ENCODE peak calls at places on chromosomes 5 and 9, in seven cellular contexts. One of them, this sample, is unnamed. For H3K4me1, the result is how much of the 10 kb centered on the place peaks cover.

GRCh38 chr5:14204785-14205321 is 61.7 kb downstream of the TRIO start:
- DNase-seq in heart right ventricle: peak
- DNase-seq in endodermal cell: no peak
- DNase-seq in astrocyte: peak
- DNase-seq in Caco-2: no peak
- DNase-seq in MM.1S: no peak
- DNase-seq in cardiac muscle cell: no peak
- DNase-seq in this sample: peak

GRCh38 chr9:38393128-38393809 is 767 bp downstream of the ALDH1B1 start:
- DNase-seq in endodermal cell: no peak
- DNase-seq in cardiac muscle cell: no peak
- DNase-seq in MM.1S: no peak
- DNase-seq in heart right ventricle: no peak
- DNase-seq in astrocyte: no peak
- DNase-seq in Caco-2: no peak
- DNase-seq in this sample: no peak

GRCh38 chr5:106134549-106134948 is 1536.2 kb downstream of the EFNA5 start:
- DNase-seq in astrocyte: no peak
- DNase-seq in endodermal cell: no peak
- DNase-seq in cardiac muscle cell: no peak
- DNase-seq in Caco-2: no peak
- DNase-seq in heart right ventricle: no peak
- DNase-seq in MM.1S: no peak
- DNase-seq in this sample: no peak

GRCh38 chr5:52063186-52063585 is 679.9 kb downstream of the ISL1 start:
- DNase-seq in Caco-2: no peak
- DNase-seq in cardiac muscle cell: no peak
- DNase-seq in heart right ventricle: no peak
- DNase-seq in astrocyte: no peak
- DNase-seq in MM.1S: no peak
- DNase-seq in endodermal cell: no peak
- DNase-seq in this sample: no peak

GRCh38 chr5:134236208-134236761 is 10.4 kb upstream of the PPP2CA start:
- DNase-seq in heart right ventricle: no peak
- DNase-seq in endodermal cell: no peak
- DNase-seq in MM.1S: no peak
- DNase-seq in Caco-2: no peak
- DNase-seq in cardiac muscle cell: no peak
- DNase-seq in astrocyte: no peak
- DNase-seq in this sample: no peak

GRCh38 chr9:133274236-133275104 is 531 bp downstream of the ABO start:
- DNase-seq in cardiac muscle cell: no peak
- DNase-seq in heart right ventricle: no peak
- DNase-seq in endodermal cell: peak
- DNase-seq in astrocyte: no peak
- DNase-seq in MM.1S: no peak
- DNase-seq in Caco-2: no peak
- DNase-seq in this sample: no peak

GRCh38 chr5:1008451-1009358 is at the start of gene NKD2:
- DNase-seq in cardiac muscle cell: peak
- DNase-seq in astrocyte: no peak
- DNase-seq in MM.1S: peak
- DNase-seq in heart right ventricle: peak
- DNase-seq in Caco-2: peak
- DNase-seq in endodermal cell: peak
- DNase-seq in this sample: peak

GRCh38 chr9:131272212-131272611 is 4.1 kb downstream of the FAM78A start:
- DNase-seq in Caco-2: no peak
- DNase-seq in astrocyte: no peak
- DNase-seq in heart right ventricle: no peak
- DNase-seq in endodermal cell: no peak
- DNase-seq in cardiac muscle cell: no peak
- DNase-seq in MM.1S: no peak
- DNase-seq in this sample: no peak

GRCh38 chr5:1515921-1516571 is 7.7 kb downstream of the LPCAT1 start:
- DNase-seq in heart right ventricle: peak
- DNase-seq in cardiac muscle cell: no peak
- DNase-seq in astrocyte: peak
- DNase-seq in endodermal cell: peak
- DNase-seq in MM.1S: no peak
- DNase-seq in Caco-2: peak
- DNase-seq in this sample: peak

GRCh38 chr9:132231019-132231701 is 69.3 kb downstream of the NTNG2 start:
- DNase-seq in endodermal cell: no peak
- DNase-seq in MM.1S: no peak
- DNase-seq in astrocyte: no peak
- DNase-seq in Caco-2: no peak
- DNase-seq in cardiac muscle cell: no peak
- DNase-seq in heart right ventricle: no peak
- DNase-seq in this sample: no peak

GRCh38 chr5:154179846-154180710 is 10.5 kb upstream of the GALNT10 start:
- DNase-seq in MM.1S: peak
- DNase-seq in astrocyte: no peak
- DNase-seq in Caco-2: peak
- DNase-seq in cardiac muscle cell: peak
- DNase-seq in heart right ventricle: no peak
- DNase-seq in endodermal cell: peak
- DNase-seq in this sample: peak

GRCh38 chr5:147448766-147449165 is 61.1 kb downstream of the DPYSL3 start:
- DNase-seq in MM.1S: no peak
- DNase-seq in heart right ventricle: no peak
- DNase-seq in Caco-2: no peak
- DNase-seq in astrocyte: peak
- DNase-seq in cardiac muscle cell: no peak
- DNase-seq in endodermal cell: no peak
- DNase-seq in this sample: no peak

GRCh38 chr9:103281126-103281525 is 286.0 kb downstream of the CYLC2 start:
- DNase-seq in MM.1S: no peak
- DNase-seq in endodermal cell: no peak
- DNase-seq in Caco-2: no peak
- DNase-seq in astrocyte: no peak
- DNase-seq in heart right ventricle: no peak
- DNase-seq in cardiac muscle cell: no peak
- DNase-seq in this sample: peak

GRCh38 chr9:19629506-19629905 is 159.3 kb downstream of the SLC24A2 start:
- DNase-seq in endodermal cell: peak
- DNase-seq in astrocyte: no peak
- DNase-seq in MM.1S: no peak
- DNase-seq in cardiac muscle cell: peak
- DNase-seq in heart right ventricle: no peak
- DNase-seq in Caco-2: no peak
- DNase-seq in this sample: no peak

GRCh38 chr9:134539613-134540012 is 102.0 kb upstream of the COL5A1 start:
- DNase-seq in heart right ventricle: no peak
- DNase-seq in cardiac muscle cell: no peak
- DNase-seq in endodermal cell: no peak
- DNase-seq in MM.1S: no peak
- DNase-seq in astrocyte: no peak
- DNase-seq in Caco-2: no peak
- DNase-seq in this sample: no peak

GRCh38 chr5:111585291-111585690 is 73.0 kb upstream of the STARD4 start:
- DNase-seq in cardiac muscle cell: no peak
- DNase-seq in heart right ventricle: no peak
- DNase-seq in MM.1S: no peak
- DNase-seq in endodermal cell: no peak
- DNase-seq in astrocyte: peak
- DNase-seq in Caco-2: no peak
- DNase-seq in this sample: no peak

GRCh38 chr9:37471942-37472679 is 6.9 kb upstream of the ZBTB5 start:
- DNase-seq in Caco-2: peak
- DNase-seq in astrocyte: peak
- DNase-seq in cardiac muscle cell: peak
- DNase-seq in endodermal cell: peak
- DNase-seq in heart right ventricle: no peak
- DNase-seq in MM.1S: no peak
- DNase-seq in this sample: peak

GRCh38 chr5:14374100-14374499 is 207.5 kb upstream of the OTULINL start:
- DNase-seq in cardiac muscle cell: no peak
- DNase-seq in Caco-2: no peak
- DNase-seq in endodermal cell: no peak
- DNase-seq in heart right ventricle: no peak
- DNase-seq in astrocyte: no peak
- DNase-seq in MM.1S: no peak
- DNase-seq in this sample: no peak

GRCh38 chr5:124660229-124661093 is 86.0 kb downstream of the ZNF608 start:
- DNase-seq in endodermal cell: peak
- DNase-seq in cardiac muscle cell: no peak
- DNase-seq in Caco-2: no peak
- DNase-seq in heart right ventricle: no peak
- DNase-seq in astrocyte: peak
- DNase-seq in MM.1S: no peak
- DNase-seq in this sample: peak
- H3K4me1 ChIP-seq in endodermal cell: half or more
- H3K4me1 ChIP-seq in cardiac muscle cell: half or more
- H3K4me1 ChIP-seq in Caco-2: half or more
- H3K4me1 ChIP-seq in heart right ventricle: under half
- H3K4me1 ChIP-seq in astrocyte: half or more
- H3K4me1 ChIP-seq in MM.1S: under half
- H3K4me1 ChIP-seq in this sample: half or more

DNA sequence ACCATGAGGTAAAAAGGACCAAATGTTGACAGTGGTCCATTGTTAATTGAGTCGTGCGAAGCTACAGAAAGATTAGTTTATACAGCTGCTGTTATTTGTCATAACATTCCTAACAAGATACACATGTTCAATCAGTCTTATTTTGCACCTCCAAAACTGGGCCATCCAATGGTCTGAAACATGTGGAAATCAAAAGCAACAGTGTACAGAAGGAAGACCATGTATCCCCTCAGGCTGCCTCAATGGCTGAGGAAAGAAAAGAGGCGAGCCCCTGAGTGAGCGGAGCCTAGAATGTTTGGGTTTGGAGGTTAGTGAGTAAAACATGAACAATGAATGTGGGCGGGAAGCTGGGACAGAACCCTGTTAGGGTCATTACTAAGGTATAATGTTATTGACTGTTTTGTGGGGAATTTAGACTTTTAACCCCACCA is 35.6 kb downstream of the NFIB start:
- DNase-seq in heart right ventricle: no peak
- DNase-seq in cardiac muscle cell: no peak
- DNase-seq in Caco-2: no peak
- DNase-seq in endodermal cell: no peak
- DNase-seq in MM.1S: no peak
- DNase-seq in astrocyte: peak
- DNase-seq in this sample: no peak
- H3K4me1 ChIP-seq in heart right ventricle: half or more
- H3K4me1 ChIP-seq in cardiac muscle cell: under half
- H3K4me1 ChIP-seq in Caco-2: under half
- H3K4me1 ChIP-seq in endodermal cell: under half
- H3K4me1 ChIP-seq in MM.1S: under half
- H3K4me1 ChIP-seq in astrocyte: half or more
- H3K4me1 ChIP-seq in this sample: under half

DNA sequence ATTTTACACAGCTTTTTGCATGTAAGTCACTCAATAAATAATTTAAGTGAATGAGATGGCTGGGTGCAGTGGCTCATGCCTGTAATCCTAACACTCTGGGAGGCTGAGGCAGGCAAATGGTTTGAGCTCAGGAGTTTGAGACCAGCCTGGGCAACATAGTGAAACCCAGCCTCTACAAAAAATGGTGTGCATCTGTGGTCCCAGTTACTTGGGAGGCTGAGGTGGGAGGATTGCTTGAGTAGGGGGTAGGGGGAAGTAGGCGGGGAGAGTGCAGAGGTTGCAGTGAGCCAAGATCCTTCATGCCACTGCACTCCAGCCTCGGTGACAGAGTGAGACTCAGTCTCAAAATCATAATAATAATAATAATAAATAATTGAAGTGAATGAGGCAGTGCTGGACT is 10.2 kb downstream of the KLF9 start:
- DNase-seq in cardiac muscle cell: no peak
- DNase-seq in endodermal cell: peak
- DNase-seq in heart right ventricle: no peak
- DNase-seq in Caco-2: no peak
- DNase-seq in MM.1S: no peak
- DNase-seq in astrocyte: no peak
- DNase-seq in this sample: no peak
- H3K4me1 ChIP-seq in cardiac muscle cell: under half
- H3K4me1 ChIP-seq in endodermal cell: under half
- H3K4me1 ChIP-seq in heart right ventricle: half or more
- H3K4me1 ChIP-seq in Caco-2: under half
- H3K4me1 ChIP-seq in MM.1S: under half
- H3K4me1 ChIP-seq in astrocyte: under half
- H3K4me1 ChIP-seq in this sample: half or more

DNA sequence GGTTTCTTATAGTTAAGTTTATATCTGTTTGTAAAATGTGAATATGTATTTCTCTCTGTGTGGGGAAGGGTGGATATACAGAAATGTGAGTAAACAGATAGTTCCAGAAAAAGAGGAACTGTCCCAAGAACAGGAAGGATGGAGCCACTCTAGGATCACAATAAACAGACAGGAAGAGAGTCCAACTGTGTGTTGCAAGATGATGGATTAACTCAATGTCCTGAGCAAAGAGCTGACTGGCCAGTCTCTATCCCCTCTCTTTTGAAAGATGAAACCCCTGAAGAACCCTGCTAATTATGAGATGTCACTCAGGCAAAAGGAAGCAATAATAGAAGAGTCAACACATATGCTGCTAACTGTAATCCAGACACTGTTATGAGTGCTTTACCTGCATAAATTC is 202.7 kb downstream of the SEMA6A start:
- DNase-seq in Caco-2: no peak
- DNase-seq in MM.1S: no peak
- DNase-seq in cardiac muscle cell: no peak
- DNase-seq in endodermal cell: no peak
- DNase-seq in astrocyte: no peak
- DNase-seq in heart right ventricle: no peak
- DNase-seq in this sample: no peak
- H3K4me1 ChIP-seq in Caco-2: under half
- H3K4me1 ChIP-seq in MM.1S: under half
- H3K4me1 ChIP-seq in cardiac muscle cell: under half
- H3K4me1 ChIP-seq in endodermal cell: under half
- H3K4me1 ChIP-seq in astrocyte: under half
- H3K4me1 ChIP-seq in heart right ventricle: under half
- H3K4me1 ChIP-seq in this sample: under half